ENCODE peak calls at places on chromosomes 4 and X, in seven cellular contexts. C is GM23248, Y is neural progenitor cell, L is HCT116, W is MM.1S, T is hepatocyte, P is GM23338. F is an unnamed sample.

GRCh38 chrX:7062912-7063311 is 84.6 kb upstream of the STS start:
- DNase-seq in Y (no peak), C (no peak), W (no peak), P (no peak), T (no peak), L (no peak), F (no peak)

GRCh38 chr4:12050357-12050756 is 621.7 kb upstream of the HS3ST1 start:
- DNase-seq in W (no peak), Y (peak; percentile 3), P (peak; percentile 90), C (no peak), T (no peak), L (no peak), F (no peak)

GRCh38 chr4:28225005-28225404 is 1364.4 kb downstream of the STIM2 start:
- DNase-seq in C (peak; percentile 68), Y (peak; percentile 67), L (peak; percentile 8), P (peak; percentile 75), T (peak; percentile 64), W (peak; percentile 35), F (peak; percentile 62)

GRCh38 chr4:2500547-2500946 is 31.6 kb downstream of the RNF4 start:
- DNase-seq in C (peak; percentile 35), P (no peak), T (no peak), L (no peak), Y (no peak), W (no peak), F (no peak)

GRCh38 chr4:3255611-3256186 is 6.7 kb downstream of the MSANTD1 start:
- DNase-seq in T (no peak), C (no peak), W (no peak), Y (no peak), L (no peak), P (no peak), F (no peak)

GRCh38 chr4:48813984-48814383 is 16.9 kb upstream of the OCIAD1 start:
- DNase-seq in T (no peak), W (peak; percentile 94), C (no peak), P (no peak), L (no peak), Y (peak; percentile 17), F (no peak)

GRCh38 chrX:10325606-10326005 is 168.8 kb downstream of the CLCN4 start:
- DNase-seq in P (no peak), C (peak; percentile 37), Y (no peak), T (no peak), W (no peak), L (no peak), F (no peak)

GRCh38 chr4:16513876-16514275 is 287.6 kb upstream of the TAPT1 start:
- DNase-seq in C (no peak), W (no peak), L (no peak), Y (no peak), P (no peak), T (no peak), F (no peak)

GRCh38 chr4:55123791-55124190 is 1.6 kb downstream of the KDR start:
- DNase-seq in Y (no peak), T (no peak), P (no peak), W (no peak), L (no peak), C (no peak), F (no peak)

GRCh38 chr4:140163029-140163810 is 9.2 kb upstream of the MAML3 start:
- DNase-seq in L (no peak), Y (peak; percentile 43), T (no peak), W (no peak), C (peak; percentile 70), P (no peak), F (no peak)

GRCh38 chr4:46388860-46389259 is 1.1 kb downstream of the GABRA2 start:
- DNase-seq in W (no peak), T (peak; percentile 7), L (no peak), Y (no peak), P (no peak), C (no peak), F (no peak)

GRCh38 chrX:86148024-86148511 is at the start of gene DACH2:
- DNase-seq in W (peak; percentile 88), C (peak; percentile 49), T (peak; percentile 88), P (peak; percentile 82), Y (peak; percentile 89), L (no peak), F (peak; percentile 54)

GRCh38 chr4:88158360-88159136 is at the start of gene ABCG2:
- DNase-seq in L (no peak), C (peak; percentile 72), P (peak; percentile 85), T (peak; percentile 62), W (peak; percentile 24), Y (peak; percentile 72), F (no peak)

GRCh38 chrX:139559383-139560042 is 29.0 kb downstream of the F9 start:
- DNase-seq in C (peak; percentile 65), T (peak; percentile 71), P (peak; percentile 63), Y (peak; percentile 75), L (peak; percentile 24), W (peak; percentile 68), F (peak; percentile 78)

GRCh38 chr4:159308571-159309340 is 205.9 kb downstream of the RAPGEF2 start:
- DNase-seq in L (no peak), C (peak; percentile 67), Y (peak; percentile 81), T (no peak), P (peak; percentile 39), W (no peak), F (peak; percentile 56)

GRCh38 chrX:9635368-9635767 is 130.3 kb downstream of the GPR143 start:
- DNase-seq in C (no peak), T (no peak), Y (no peak), P (no peak), L (no peak), W (no peak), F (no peak)

GRCh38 chr4:124768596-124768995 is 56.1 kb upstream of the ANKRD50 start:
- DNase-seq in W (no peak), C (peak; percentile 49), P (no peak), T (no peak), L (no peak), Y (no peak), F (no peak)

GRCh38 chr4:168028568-168028967 is 63.8 kb upstream of the ANXA10 start:
- DNase-seq in C (peak; percentile 56), P (no peak), Y (no peak), L (peak; percentile 28), T (peak; percentile 15), W (no peak), F (peak; percentile 63)

GRCh38 chr4:5760246-5760645 is 49.2 kb downstream of the EVC start:
- DNase-seq in L (no peak), T (no peak), W (no peak), P (no peak), Y (no peak), C (no peak), F (no peak)

GRCh38 chr4:110119347-110119746 is 79.1 kb downstream of the ELOVL6 start:
- DNase-seq in L (no peak), Y (no peak), C (no peak), T (peak; percentile 46), P (no peak), W (no peak), F (peak; percentile 46)
- TF ChIP-seq EZH2 in L (no peak), Y (no peak), C (no peak), T (no peak), P (no peak), W (no peak), F (no peak)

GRCh38 chr4:14157262-14157661 is 529.7 kb upstream of the BOD1L1 start:
- DNase-seq in C (no peak), T (no peak), W (no peak), P (no peak), Y (no peak), L (no peak), F (no peak)

GRCh38 chr4:14151099-14151498 is 523.6 kb upstream of the BOD1L1 start:
- DNase-seq in W (no peak), P (no peak), Y (no peak), C (no peak), T (no peak), L (no peak), F (no peak)

GRCh38 chr4:14152834-14153519 is 525.5 kb upstream of the BOD1L1 start:
- DNase-seq in P (no peak), C (no peak), T (no peak), Y (no peak), W (no peak), L (no peak), F (no peak)

DNA sequence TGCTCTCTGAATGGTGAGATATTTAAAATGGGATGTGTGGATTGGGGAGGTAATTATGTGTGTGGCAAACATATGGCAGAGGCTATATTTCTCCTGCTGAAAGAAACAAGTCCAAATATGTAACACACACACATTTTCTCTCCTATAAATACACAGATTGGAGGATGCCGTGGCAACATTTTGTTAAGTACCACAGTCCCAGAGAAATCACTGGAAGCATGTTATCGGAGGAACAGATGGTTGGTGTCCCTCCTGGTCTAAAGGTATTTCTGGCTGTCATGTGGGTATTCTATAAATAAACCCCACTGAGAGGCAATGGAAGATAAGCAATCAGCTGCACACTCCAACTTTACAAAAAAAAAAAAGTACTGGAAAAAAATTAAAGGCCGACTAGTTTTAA is 528.3 kb upstream of the BOD1L1 start:
- DNase-seq in L (no peak), C (no peak), W (no peak), P (no peak), Y (no peak), T (no peak), F (no peak)
- TF ChIP-seq EZH2phosphoT487 in L (no peak), C (no peak), W (no peak), P (no peak), Y (no peak), T (no peak), F (no peak)

GRCh38 chr4:84500386-84501196 is 1.5 kb upstream of the NKX6-1 start:
- DNase-seq in T (no peak), C (no peak), W (no peak), Y (no peak), L (no peak), P (no peak), F (no peak)
- TF ChIP-seq EZH2 in T (peak; percentile 9), C (peak; percentile 28), W (no peak), Y (peak; percentile 53), L (no peak), P (peak; percentile 87), F (no peak)

GRCh38 chrX:43745938-43746721 is 90.0 kb downstream of the MAOA start:
- DNase-seq in L (no peak), C (peak; percentile 29), Y (no peak), T (no peak), P (no peak), W (no peak), F (no peak)

GRCh38 chrX:43753637-43754036 is 97.5 kb downstream of the MAOA start:
- DNase-seq in T (no peak), Y (no peak), W (no peak), L (no peak), C (peak; percentile 8), P (no peak), F (no peak)

GRCh38 chrX:43744284-43744683 is 88.2 kb downstream of the MAOA start:
- DNase-seq in P (no peak), Y (no peak), W (no peak), T (no peak), L (no peak), C (no peak), F (no peak)

GRCh38 chrX:43756076-43756475 is 100.0 kb downstream of the MAOA start:
- DNase-seq in L (no peak), Y (no peak), P (no peak), T (no peak), W (no peak), C (no peak), F (no peak)

DNA sequence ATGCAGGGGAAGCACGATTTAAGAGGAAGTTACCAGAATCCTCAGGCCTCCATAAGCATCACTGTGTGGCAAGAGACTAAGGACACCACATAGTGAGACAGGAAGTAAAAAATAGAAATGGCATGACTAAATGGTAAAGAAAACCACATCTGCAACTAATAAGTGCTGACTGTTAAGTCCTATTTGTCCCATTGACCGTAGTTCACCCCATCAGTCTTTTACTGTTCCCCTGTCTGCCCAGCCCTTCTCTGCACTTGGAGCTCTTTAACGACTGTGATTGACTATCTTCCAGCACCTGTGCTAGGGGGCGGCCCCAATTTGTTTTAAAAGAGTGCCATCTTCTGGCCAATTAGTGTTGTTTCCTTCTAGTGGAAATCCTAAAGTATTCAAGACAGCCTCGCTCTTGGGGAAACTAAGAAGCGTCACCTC is 94.2 kb downstream of the MAOA start:
- DNase-seq in T (peak; percentile 77), P (peak; percentile 76), W (peak; percentile 70), C (peak; percentile 59), L (peak; percentile 31), Y (peak; percentile 80), F (peak; percentile 71)
- TF ChIP-seq EZH2phosphoT487 in T (no peak), P (no peak), W (no peak), C (no peak), L (no peak), Y (no peak), F (no peak)

F was measured in PC-3.